ENCODE peak calls at places on chromosomes 1 and 21, in four cellular contexts. N, I, L and D are unnamed samples.

GRCh38 chr1:23452011-23452411 is 27.5 kb upstream of the TCEA3 start:
- DNase-seq in I (no peak), L (peak), N (no peak), D (no peak)

GRCh38 chr1:111672338-111672737 is 52.7 kb downstream of the RAP1A start:
- DNase-seq in I (no peak), L (no peak), N (no peak), D (no peak)

GRCh38 chr1:9204156-9204720 is 30.3 kb upstream of the H6PD start:
- DNase-seq in L (no peak), I (peak), N (no peak), D (no peak)

GRCh38 chr21:42498012-42498411 is 2.0 kb upstream of the RSPH1 start:
- DNase-seq in L (no peak), N (no peak), I (no peak), D (no peak)

GRCh38 chr1:32249831-32250525 is 1.1 kb upstream of the LCK start:
- DNase-seq in L (no peak), N (peak), I (no peak), D (no peak)

GRCh38 chr1:8560611-8561544 is 243.0 kb downstream of the SLC45A1 start:
- DNase-seq in L (peak), N (peak), I (no peak), D (peak)

GRCh38 chr1:8905582-8906191 is 27.2 kb upstream of the ENO1 start:
- DNase-seq in L (no peak), I (no peak), N (no peak), D (no peak)

GRCh38 chr1:2229032-2229920 is 1.2 kb downstream of the SKI start:
- DNase-seq in L (peak), N (no peak), I (no peak), D (no peak)

GRCh38 chr1:58555393-58555792 is 8.9 kb upstream of the OMA1 start:
- DNase-seq in N (no peak), L (no peak), I (no peak), D (no peak)

GRCh38 chr1:165053273-165053835 is 303.2 kb downstream of the LMX1A start:
- DNase-seq in L (no peak), I (no peak), N (no peak), D (no peak)

GRCh38 chr1:169483500-169483966 is 2.2 kb downstream of the SLC19A2 start:
- DNase-seq in I (no peak), L (no peak), N (no peak), D (peak)

GRCh38 chr1:85572574-85572973 is 8.0 kb upstream of the CCN1 start:
- DNase-seq in N (no peak), I (no peak), L (no peak), D (no peak)

GRCh38 chr1:115679141-115679611 is 37.4 kb downstream of the VANGL1 start:
- DNase-seq in N (peak), I (no peak), L (no peak), D (no peak)

GRCh38 chr1:155598842-155599331 is 11.1 kb upstream of the MSTO1 start:
- DNase-seq in I (no peak), L (no peak), N (peak), D (no peak)

GRCh38 chr1:246324711-246325110 is 182.4 kb downstream of the SMYD3 start:
- DNase-seq in N (peak), L (no peak), I (no peak), D (no peak)

GRCh38 chr1:147741075-147741474 is 19.3 kb downstream of the GJA5 start:
- DNase-seq in N (no peak), L (no peak), I (no peak), D (no peak)

GRCh38 chr1:223720987-223721591 is 8.8 kb downstream of the CAPN2 start:
- DNase-seq in N (peak), L (no peak), I (no peak), D (no peak)

GRCh38 chr1:90963236-90963635 is 58.6 kb downstream of the ZNF644 start:
- DNase-seq in L (no peak), N (no peak), I (no peak), D (no peak)

GRCh38 chr1:226349801-226350503 is 41.0 kb upstream of the LIN9 start:
- DNase-seq in I (peak), L (no peak), N (no peak), D (no peak)